ENCODE peak calls at places on chromosome 22, in four cellular contexts. D is A549, Q is IMR-90, Y is GM12878. U is an unnamed sample.

GRCh38 chr22:40381461-40381860 is 11.1 kb downstream of the SGSM3 start:
- DNase-seq in Y (no peak), D (no peak), Q (no peak), U (no peak)

GRCh38 chr22:19871023-19871844 is 16.6 kb upstream of the GNB1L start:
- DNase-seq in Q (no peak), D (no peak), Y (no peak), U (no peak)

GRCh38 chr22:38867124-38867455 is 4.9 kb downstream of the CBX6 start:
- DNase-seq in Y (no peak), Q (no peak), D (no peak), U (no peak)

GRCh38 chr22:31211862-31212730 is at the start of gene LIMK2:
- DNase-seq in Q (peak; percentile 73), D (peak; percentile 78), Y (peak; percentile 60), U (peak; percentile 94)

GRCh38 chr22:37669586-37669985 is 5.8 kb upstream of the LGALS1 start:
- DNase-seq in Y (no peak), D (no peak), Q (peak; percentile 90), U (no peak)

GRCh38 chr22:40668611-40669390 is 10.5 kb upstream of the MCHR1 start:
- DNase-seq in Y (no peak), D (peak; percentile 51), Q (peak; percentile 89), U (peak; percentile 22)

GRCh38 chr22:34798605-34799004 is 267.4 kb upstream of the ISX start:
- DNase-seq in Y (no peak), D (no peak), Q (no peak), U (no peak)

GRCh38 chr22:22196018-22196533 is 48.5 kb upstream of the VPREB1 start:
- DNase-seq in Y (no peak), D (no peak), Q (no peak), U (no peak)

GRCh38 chr22:26210390-26210789 is 41.1 kb downstream of the SEZ6L start:
- DNase-seq in Y (no peak), Q (no peak), D (no peak), U (no peak)

GRCh38 chr22:24271406-24271760 is 752 bp downstream of the SPECC1L start:
- DNase-seq in Q (peak; percentile 12), Y (no peak), D (no peak), U (no peak)

GRCh38 chr22:19568337-19569311 is 44.4 kb upstream of the CLDN5 start:
- DNase-seq in Y (no peak), D (no peak), Q (peak; percentile 95), U (no peak)

GRCh38 chr22:20424553-20424936 is 13.1 kb downstream of the SCARF2 start:
- DNase-seq in Y (no peak), Q (no peak), D (no peak), U (no peak)

GRCh38 chr22:45094081-45094720 is 69.5 kb upstream of the NUP50 start:
- DNase-seq in D (no peak), Y (no peak), Q (no peak), U (no peak)

GRCh38 chr22:21626735-21627469 is 2.9 kb downstream of the YDJC start:
- DNase-seq in Q (no peak), D (no peak), Y (no peak), U (no peak)

GRCh38 chr22:48579035-48579914 is 1248.4 kb downstream of the BRD1 start:
- DNase-seq in Y (no peak), D (no peak), Q (no peak), U (no peak)

GRCh38 chr22:22110548-22111266 is 128.1 kb upstream of the TOP3B start:
- DNase-seq in Y (peak; percentile 93), Q (peak; percentile 78), D (peak; percentile 52), U (peak; percentile 94)

GRCh38 chr22:45535400-45535799 is 32.7 kb downstream of the FBLN1 start:
- DNase-seq in Y (no peak), D (no peak), Q (no peak), U (no peak)

GRCh38 chr22:30325724-30326703 is 727 bp downstream of the TBC1D10A start:
- DNase-seq in Y (no peak), D (no peak), Q (no peak), U (peak; percentile 80)

GRCh38 chr22:46045459-46046298 is 68.7 kb upstream of the WNT7B start:
- DNase-seq in Q (no peak), Y (no peak), D (no peak), U (no peak)

GRCh38 chr22:37228106-37229011 is 15.7 kb downstream of the RAC2 start:
- DNase-seq in D (no peak), Q (peak; percentile 27), Y (no peak), U (no peak)

GRCh38 chr22:45170001-45170466 is 6.3 kb downstream of the NUP50 start:
- DNase-seq in D (no peak), Y (no peak), Q (peak; percentile 44), U (peak; percentile 29)

GRCh38 chr22:23804781-23805291 is 18.1 kb downstream of the SMARCB1 start:
- DNase-seq in Y (no peak), D (no peak), Q (no peak), U (no peak)

GRCh38 chr22:29938285-29938693 is 55.3 kb downstream of the MTMR3 start:
- DNase-seq in Y (peak; percentile 54), Q (peak; percentile 8), D (no peak), U (no peak)

GRCh38 chr22:22928666-22929380 is 41.2 kb downstream of the IGLL5 start:
- DNase-seq in Q (peak; percentile 16), D (no peak), Y (peak; percentile 99), U (peak; percentile 89)

GRCh38 chr22:22820626-22821025 is 67.0 kb upstream of the IGLL5 start:
- DNase-seq in D (no peak), Y (no peak), Q (no peak), U (no peak)

GRCh38 chr22:24559471-24559870 is 3.7 kb downstream of the SNRPD3 start:
- DNase-seq in D (no peak), Y (no peak), Q (no peak), U (peak; percentile 10)

GRCh38 chr22:38831166-38831945 is 12.5 kb downstream of the NPTXR start:
- DNase-seq in Q (peak; percentile 60), D (no peak), Y (no peak), U (no peak)

GRCh38 chr22:28930357-28931007 is 47.1 kb downstream of the ZNRF3 start:
- DNase-seq in Y (no peak), Q (peak; percentile 21), D (no peak), U (no peak)

GRCh38 chr22:38570841-38571364 is 920 bp upstream of the DMC1 start:
- DNase-seq in D (peak; percentile 9), Y (no peak), Q (peak; percentile 17), U (no peak)

GRCh38 chr22:20247010-20247505 is 21.1 kb downstream of the RTN4R start:
- DNase-seq in Y (peak; percentile 43), Q (peak; percentile 39), D (no peak), U (peak; percentile 90)

GRCh38 chr22:21642584-21643448 is 714 bp downstream of the SDF2L1 start:
- DNase-seq in Q (peak; percentile 44), D (peak; percentile 51), Y (no peak), U (peak; percentile 95)

GRCh38 chr22:41687901-41688364 is 734 bp downstream of the SNU13 start:
- DNase-seq in D (no peak), Q (peak; percentile 22), Y (no peak), U (peak; percentile 54)
- TF ChIP-seq ELK1 in D (no peak), Q (no peak), Y (no peak), U (no peak)

GRCh38 chr22:49959782-49960158 is 802 bp upstream of the PIM3 start:
- DNase-seq in Y (no peak), Q (no peak), D (no peak), U (no peak)

GRCh38 chr22:49961601-49962011 is 1.0 kb downstream of the PIM3 start:
- DNase-seq in D (no peak), Y (no peak), Q (no peak), U (no peak)

GRCh38 chr22:49962012-49962750 is 1.6 kb downstream of the PIM3 start:
- DNase-seq in D (peak; percentile 46), Q (peak; percentile 93), Y (no peak), U (peak; percentile 67)

GRCh38 chr22:49960159-49960966 is at the start of gene PIM3:
- DNase-seq in D (peak; percentile 90), Y (peak; percentile 84), Q (peak; percentile 95), U (peak; percentile 89)

DNA sequence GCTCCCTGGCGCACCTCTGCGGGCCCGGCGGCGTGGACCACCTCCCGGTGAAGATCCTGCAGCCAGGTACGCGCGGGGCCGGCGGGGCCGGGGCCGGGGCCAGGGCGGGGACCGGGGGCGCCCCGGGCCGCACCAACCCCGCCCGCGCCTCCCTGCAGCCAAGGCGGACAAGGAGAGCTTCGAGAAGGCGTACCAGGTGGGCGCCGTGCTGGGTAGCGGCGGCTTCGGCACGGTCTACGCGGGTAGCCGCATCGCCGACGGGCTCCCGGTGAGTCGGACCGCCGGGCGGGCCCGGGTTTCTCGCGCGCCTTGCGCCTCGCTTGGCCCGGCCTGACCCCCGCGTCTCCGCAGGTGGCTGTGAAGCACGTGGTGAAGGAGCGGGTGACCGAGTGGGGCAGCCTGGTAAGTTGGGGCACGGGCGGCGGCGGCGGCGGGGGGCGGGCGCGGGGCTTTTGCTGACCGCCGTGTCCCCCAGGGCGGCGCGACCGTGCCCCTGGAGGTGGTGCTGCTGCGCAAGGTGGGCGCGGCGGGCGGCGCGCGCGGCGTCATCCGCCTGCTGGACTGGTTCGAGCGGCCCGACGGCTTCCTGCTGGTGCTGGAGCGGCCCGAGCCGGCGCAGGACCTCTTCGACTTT is 512 bp downstream of the PIM3 start:
- DNase-seq in Q (no peak), D (no peak), Y (no peak), U (peak; percentile 57)
- TF ChIP-seq ELK1 in Q (no peak), D (no peak), Y (no peak), U (no peak)

DNA sequence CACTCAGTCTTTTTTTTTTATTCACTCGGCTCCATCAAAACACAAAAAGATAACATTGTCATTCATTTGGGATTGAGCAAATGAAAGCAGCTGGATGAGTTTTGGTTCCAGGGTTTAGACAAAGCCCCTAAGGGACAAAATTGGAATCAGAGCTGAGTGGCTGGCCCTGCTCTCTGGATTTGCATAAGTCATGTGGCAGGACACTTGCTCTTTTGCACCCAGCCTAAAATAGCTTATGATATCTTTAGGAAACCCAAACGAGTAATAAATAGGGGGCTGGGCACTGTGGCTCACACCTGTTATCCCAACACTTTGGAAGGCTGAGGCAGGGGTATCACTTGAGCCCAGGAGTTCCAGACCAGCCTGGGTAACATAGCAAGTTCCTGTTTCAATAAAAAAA is 11.0 kb upstream of the TMEM121B start:
- DNase-seq in Y (no peak), Q (no peak), D (no peak), U (no peak)
- TF ChIP-seq ELK1 in Y (no peak), Q (no peak), D (no peak), U (no peak)

GRCh38 chr22:47225931-47226633 is 463.6 kb downstream of the TBC1D22A start:
- DNase-seq in Q (no peak), Y (no peak), D (no peak), U (no peak)

GRCh38 chr22:47225080-47225930 is 462.9 kb downstream of the TBC1D22A start:
- DNase-seq in Q (no peak), Y (no peak), D (no peak), U (no peak)

GRCh38 chr22:47231759-47232158 is 469.3 kb downstream of the TBC1D22A start:
- DNase-seq in D (no peak), Q (no peak), Y (no peak), U (no peak)

GRCh38 chr22:47232197-47232596 is 469.7 kb downstream of the TBC1D22A start:
- DNase-seq in D (no peak), Y (no peak), Q (no peak), U (no peak)

GRCh38 chr22:47228767-47229166 is 466.3 kb downstream of the TBC1D22A start:
- DNase-seq in D (no peak), Y (no peak), Q (no peak), U (no peak)
- TF ChIP-seq ELK1 in D (no peak), Y (no peak), Q (no peak), U (no peak)

U was measured in K562.